ENCODE peak calls at places on chromosomes 6 and 20, in eight cellular contexts. One of them, this sample, is unnamed.
A peak's percentile ranks its signal among the peaks of the same experiment; 100 is the strongest.

GRCh38 chr6:79077680-79078056 is 386 bp downstream of the PHIP start:
- DNase-seq in GM13976: peak; percentile 67
- DNase-seq in AG04450: no peak
- DNase-seq in fibroblast of the aortic adventitia: no peak
- DNase-seq in stomach: peak; percentile 49
- DNase-seq in IMR-90: no peak
- DNase-seq in glutamatergic neuron: no peak
- DNase-seq in tibial artery: no peak
- DNase-seq in this sample: no peak

GRCh38 chr20:11676618-11677289 is 240.9 kb upstream of the BTBD3 start:
- DNase-seq in GM13976: no peak
- DNase-seq in AG04450: peak; percentile 15
- DNase-seq in fibroblast of the aortic adventitia: peak; percentile 64
- DNase-seq in stomach: no peak
- DNase-seq in IMR-90: peak; percentile 42
- DNase-seq in glutamatergic neuron: peak; percentile 86
- DNase-seq in tibial artery: no peak
- DNase-seq in this sample: peak; percentile 26

GRCh38 chr6:10030942-10031537 is 383.8 kb downstream of the TFAP2A start:
- DNase-seq in GM13976: peak; percentile 22
- DNase-seq in AG04450: no peak
- DNase-seq in fibroblast of the aortic adventitia: no peak
- DNase-seq in stomach: no peak
- DNase-seq in IMR-90: no peak
- DNase-seq in glutamatergic neuron: no peak
- DNase-seq in tibial artery: no peak
- DNase-seq in this sample: peak; percentile 12

GRCh38 chr20:37364927-37365272 is 19.0 kb downstream of the SRC start:
- DNase-seq in GM13976: no peak
- DNase-seq in AG04450: no peak
- DNase-seq in fibroblast of the aortic adventitia: no peak
- DNase-seq in stomach: no peak
- DNase-seq in IMR-90: no peak
- DNase-seq in glutamatergic neuron: no peak
- DNase-seq in tibial artery: no peak
- DNase-seq in this sample: no peak

GRCh38 chr6:12927746-12928145 is 211.2 kb downstream of the PHACTR1 start:
- DNase-seq in GM13976: no peak
- DNase-seq in AG04450: no peak
- DNase-seq in fibroblast of the aortic adventitia: no peak
- DNase-seq in stomach: no peak
- DNase-seq in IMR-90: no peak
- DNase-seq in glutamatergic neuron: no peak
- DNase-seq in tibial artery: no peak
- DNase-seq in this sample: no peak

GRCh38 chr6:151004415-151005024 is 139.0 kb downstream of the MTHFD1L start:
- DNase-seq in GM13976: peak; percentile 32
- DNase-seq in AG04450: peak; percentile 66
- DNase-seq in fibroblast of the aortic adventitia: peak; percentile 97
- DNase-seq in stomach: no peak
- DNase-seq in IMR-90: peak; percentile 95
- DNase-seq in glutamatergic neuron: no peak
- DNase-seq in tibial artery: peak; percentile 49
- DNase-seq in this sample: peak; percentile 76

GRCh38 chr6:28153546-28153945 is 11.9 kb downstream of the ZKSCAN8 start:
- DNase-seq in GM13976: no peak
- DNase-seq in AG04450: no peak
- DNase-seq in fibroblast of the aortic adventitia: no peak
- DNase-seq in stomach: no peak
- DNase-seq in IMR-90: no peak
- DNase-seq in glutamatergic neuron: no peak
- DNase-seq in tibial artery: no peak
- DNase-seq in this sample: no peak

GRCh38 chr6:85004283-85005010 is 240.0 kb upstream of the TBX18 start:
- DNase-seq in GM13976: no peak
- DNase-seq in AG04450: no peak
- DNase-seq in fibroblast of the aortic adventitia: peak; percentile 46
- DNase-seq in stomach: no peak
- DNase-seq in IMR-90: no peak
- DNase-seq in glutamatergic neuron: no peak
- DNase-seq in tibial artery: no peak
- DNase-seq in this sample: no peak

GRCh38 chr6:160102956-160103824 is 18.4 kb upstream of the SLC22A1 start:
- DNase-seq in GM13976: peak; percentile 67
- DNase-seq in AG04450: no peak
- DNase-seq in fibroblast of the aortic adventitia: peak; percentile 35
- DNase-seq in stomach: no peak
- DNase-seq in IMR-90: peak; percentile 11
- DNase-seq in glutamatergic neuron: peak; percentile 31
- DNase-seq in tibial artery: no peak
- DNase-seq in this sample: peak; percentile 36

GRCh38 chr20:35664544-35665206 is at the start of the genes CPNE1 and RBM12:
- DNase-seq in GM13976: peak; percentile 99
- DNase-seq in AG04450: peak; percentile 78
- DNase-seq in fibroblast of the aortic adventitia: peak; percentile 93
- DNase-seq in stomach: peak; percentile 92
- DNase-seq in IMR-90: peak; percentile 91
- DNase-seq in glutamatergic neuron: peak; percentile 94
- DNase-seq in tibial artery: peak; percentile 87
- DNase-seq in this sample: peak; percentile 87
- TF ChIP-seq CTCF in GM13976: no peak
- TF ChIP-seq CTCF in AG04450: no peak
- TF ChIP-seq CTCF in fibroblast of the aortic adventitia: no peak
- TF ChIP-seq CTCF in stomach: no peak
- TF ChIP-seq CTCF in IMR-90: no peak
- TF ChIP-seq CTCF in glutamatergic neuron: no peak
- TF ChIP-seq CTCF in tibial artery: no peak
- TF ChIP-seq CTCF in this sample: no peak

DNA sequence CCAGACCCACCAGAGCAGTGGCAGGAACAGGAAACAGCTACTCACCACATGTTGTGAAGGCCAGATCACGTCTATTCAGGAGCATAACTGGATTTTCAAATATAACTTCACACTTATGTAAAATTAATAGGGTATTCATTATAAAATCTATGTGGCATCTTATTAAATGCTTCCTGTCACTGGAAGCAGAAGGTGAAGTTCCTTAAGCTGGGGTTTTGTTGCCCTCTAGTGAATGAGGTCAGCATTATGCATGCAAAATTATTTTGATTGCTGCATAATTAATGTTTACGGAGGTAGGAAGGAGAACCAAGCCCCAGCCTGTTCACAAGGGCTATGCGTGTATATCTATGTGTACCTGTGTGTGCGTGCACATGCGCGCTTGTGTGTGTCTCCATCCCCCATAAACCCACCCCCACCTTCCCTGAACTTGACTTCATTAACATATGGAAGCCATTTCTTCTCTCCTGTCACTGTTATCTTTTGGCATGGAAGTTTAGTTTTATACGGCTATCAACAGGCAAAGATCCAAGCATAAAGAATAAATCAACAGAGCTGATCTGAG is 90.3 kb upstream of the CDH4 start:
- DNase-seq in GM13976: no peak
- DNase-seq in AG04450: no peak
- DNase-seq in fibroblast of the aortic adventitia: peak; percentile 6
- DNase-seq in stomach: no peak
- DNase-seq in IMR-90: no peak
- DNase-seq in glutamatergic neuron: no peak
- DNase-seq in tibial artery: no peak
- DNase-seq in this sample: peak; percentile 18
- TF ChIP-seq CTCF in GM13976: no peak
- TF ChIP-seq CTCF in AG04450: peak; percentile 38
- TF ChIP-seq CTCF in fibroblast of the aortic adventitia: no peak
- TF ChIP-seq CTCF in stomach: no peak
- TF ChIP-seq CTCF in IMR-90: peak; percentile 32
- TF ChIP-seq CTCF in glutamatergic neuron: no peak
- TF ChIP-seq CTCF in tibial artery: no peak
- TF ChIP-seq CTCF in this sample: peak; percentile 56

GRCh38 chr20:20134941-20135572 is 82.7 kb downstream of the CFAP61 start:
- DNase-seq in GM13976: no peak
- DNase-seq in AG04450: no peak
- DNase-seq in fibroblast of the aortic adventitia: peak; percentile 16
- DNase-seq in stomach: no peak
- DNase-seq in IMR-90: no peak
- DNase-seq in glutamatergic neuron: no peak
- DNase-seq in tibial artery: no peak
- DNase-seq in this sample: no peak

GRCh38 chr20:20136313-20136712 is 84.0 kb downstream of the CFAP61 start:
- DNase-seq in GM13976: no peak
- DNase-seq in AG04450: no peak
- DNase-seq in fibroblast of the aortic adventitia: no peak
- DNase-seq in stomach: no peak
- DNase-seq in IMR-90: no peak
- DNase-seq in glutamatergic neuron: no peak
- DNase-seq in tibial artery: no peak
- DNase-seq in this sample: no peak

GRCh38 chr20:20130399-20130798 is 78.1 kb downstream of the CFAP61 start:
- DNase-seq in GM13976: no peak
- DNase-seq in AG04450: no peak
- DNase-seq in fibroblast of the aortic adventitia: peak; percentile 4
- DNase-seq in stomach: no peak
- DNase-seq in IMR-90: no peak
- DNase-seq in glutamatergic neuron: no peak
- DNase-seq in tibial artery: no peak
- DNase-seq in this sample: no peak
- TF ChIP-seq CTCF in GM13976: no peak
- TF ChIP-seq CTCF in AG04450: no peak
- TF ChIP-seq CTCF in fibroblast of the aortic adventitia: no peak
- TF ChIP-seq CTCF in stomach: no peak
- TF ChIP-seq CTCF in IMR-90: peak; percentile 34
- TF ChIP-seq CTCF in glutamatergic neuron: no peak
- TF ChIP-seq CTCF in tibial artery: no peak
- TF ChIP-seq CTCF in this sample: peak; percentile 25

GRCh38 chr6:135083992-135084915 is 29.6 kb upstream of the HBS1L start:
- DNase-seq in GM13976: no peak
- DNase-seq in AG04450: no peak
- DNase-seq in fibroblast of the aortic adventitia: no peak
- DNase-seq in stomach: no peak
- DNase-seq in IMR-90: no peak
- DNase-seq in glutamatergic neuron: no peak
- DNase-seq in tibial artery: no peak
- DNase-seq in this sample: no peak
- TF ChIP-seq CTCF in GM13976: no peak
- TF ChIP-seq CTCF in AG04450: no peak
- TF ChIP-seq CTCF in fibroblast of the aortic adventitia: no peak
- TF ChIP-seq CTCF in stomach: no peak
- TF ChIP-seq CTCF in IMR-90: no peak
- TF ChIP-seq CTCF in glutamatergic neuron: no peak
- TF ChIP-seq CTCF in tibial artery: no peak
- TF ChIP-seq CTCF in this sample: no peak

DNA sequence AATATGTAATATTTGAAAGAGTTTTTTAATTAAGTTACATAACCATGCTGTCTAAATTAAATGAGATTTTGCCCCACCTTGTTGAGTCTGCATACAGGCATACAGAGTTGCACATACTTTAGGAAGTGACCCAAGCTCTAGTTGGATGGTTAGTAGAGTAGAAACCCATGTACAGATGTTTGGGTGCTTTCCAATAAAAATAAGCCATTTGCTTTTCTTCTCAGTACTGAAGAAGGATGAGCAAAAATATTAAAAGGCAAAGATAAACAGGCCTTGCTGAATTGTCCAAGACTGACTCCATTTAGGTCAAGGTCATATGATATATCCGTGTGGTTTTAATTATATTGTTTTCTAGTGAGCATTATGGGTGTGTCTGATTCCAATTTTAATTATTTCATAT is 589.3 kb downstream of the RFPL4B start:
- DNase-seq in GM13976: no peak
- DNase-seq in AG04450: no peak
- DNase-seq in fibroblast of the aortic adventitia: peak; percentile 77
- DNase-seq in stomach: no peak
- DNase-seq in IMR-90: peak; percentile 72
- DNase-seq in glutamatergic neuron: no peak
- DNase-seq in tibial artery: no peak
- DNase-seq in this sample: no peak
- TF ChIP-seq CTCF in GM13976: no peak
- TF ChIP-seq CTCF in AG04450: no peak
- TF ChIP-seq CTCF in fibroblast of the aortic adventitia: no peak
- TF ChIP-seq CTCF in stomach: no peak
- TF ChIP-seq CTCF in IMR-90: no peak
- TF ChIP-seq CTCF in glutamatergic neuron: no peak
- TF ChIP-seq CTCF in tibial artery: no peak
- TF ChIP-seq CTCF in this sample: no peak

GRCh38 chr20:51607170-51607569 is 64.7 kb upstream of the NFATC2 start:
- DNase-seq in GM13976: no peak
- DNase-seq in AG04450: no peak
- DNase-seq in fibroblast of the aortic adventitia: no peak
- DNase-seq in stomach: no peak
- DNase-seq in IMR-90: no peak
- DNase-seq in glutamatergic neuron: no peak
- DNase-seq in tibial artery: no peak
- DNase-seq in this sample: no peak
- TF ChIP-seq CTCF in GM13976: no peak
- TF ChIP-seq CTCF in AG04450: no peak
- TF ChIP-seq CTCF in fibroblast of the aortic adventitia: no peak
- TF ChIP-seq CTCF in stomach: no peak
- TF ChIP-seq CTCF in IMR-90: no peak
- TF ChIP-seq CTCF in glutamatergic neuron: no peak
- TF ChIP-seq CTCF in tibial artery: no peak
- TF ChIP-seq CTCF in this sample: no peak

DNA sequence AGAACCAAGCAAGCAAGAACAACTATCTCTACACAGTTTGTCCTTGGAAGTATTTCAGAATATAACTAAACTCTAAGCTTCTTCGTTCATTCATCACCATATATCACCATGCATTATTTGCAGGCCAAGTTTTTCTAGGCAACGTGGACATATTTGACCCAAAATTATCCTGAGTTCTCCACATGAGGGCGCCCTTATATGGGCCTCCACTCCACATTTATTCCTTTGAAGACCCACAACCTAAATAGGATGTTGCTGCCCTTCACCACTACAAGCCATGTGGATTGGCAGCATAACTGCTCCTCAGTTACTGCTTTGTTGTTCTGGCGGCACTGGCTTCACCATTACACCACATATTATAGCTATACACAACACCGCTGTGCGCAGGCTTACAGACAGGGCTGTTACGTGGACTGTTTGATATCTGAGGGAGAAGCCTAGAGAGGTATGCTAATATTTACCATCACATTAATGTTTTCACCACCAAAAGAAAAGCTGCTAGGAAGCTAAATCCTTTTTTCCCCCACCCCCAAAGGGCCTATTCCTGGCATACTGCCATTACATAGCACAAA is 411.8 kb downstream of the C6orf118 start:
- DNase-seq in GM13976: no peak
- DNase-seq in AG04450: no peak
- DNase-seq in fibroblast of the aortic adventitia: no peak
- DNase-seq in stomach: no peak
- DNase-seq in IMR-90: no peak
- DNase-seq in glutamatergic neuron: no peak
- DNase-seq in tibial artery: no peak
- DNase-seq in this sample: no peak
- TF ChIP-seq CTCF in GM13976: no peak
- TF ChIP-seq CTCF in AG04450: no peak
- TF ChIP-seq CTCF in fibroblast of the aortic adventitia: no peak
- TF ChIP-seq CTCF in stomach: no peak
- TF ChIP-seq CTCF in IMR-90: no peak
- TF ChIP-seq CTCF in glutamatergic neuron: peak; percentile 19
- TF ChIP-seq CTCF in tibial artery: no peak
- TF ChIP-seq CTCF in this sample: no peak

DNA sequence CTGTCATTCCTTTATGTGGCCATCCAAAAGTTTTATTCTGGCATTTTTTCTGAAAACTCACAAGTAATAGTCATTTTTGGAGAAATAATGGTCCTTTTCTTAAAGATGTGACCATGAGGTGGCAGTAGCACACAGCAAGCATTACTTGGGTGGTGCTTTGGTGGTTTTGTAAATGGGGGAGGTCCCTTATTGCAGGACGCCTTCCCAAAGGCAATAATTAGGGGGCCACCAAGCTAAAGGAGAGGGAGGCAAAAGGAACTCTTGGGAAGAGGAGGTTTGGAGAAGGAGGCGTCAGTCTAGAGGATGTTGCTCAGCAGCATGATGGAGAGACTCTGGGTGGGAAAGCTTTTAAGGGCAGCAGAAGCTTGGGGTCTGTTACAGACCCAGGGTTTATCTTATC is 422.6 kb upstream of the MMS22L start:
- DNase-seq in GM13976: no peak
- DNase-seq in AG04450: no peak
- DNase-seq in fibroblast of the aortic adventitia: peak; percentile 1
- DNase-seq in stomach: no peak
- DNase-seq in IMR-90: peak; percentile 2
- DNase-seq in glutamatergic neuron: peak; percentile 19
- DNase-seq in tibial artery: no peak
- DNase-seq in this sample: no peak
- TF ChIP-seq CTCF in GM13976: peak; percentile 17
- TF ChIP-seq CTCF in AG04450: peak; percentile 32
- TF ChIP-seq CTCF in fibroblast of the aortic adventitia: peak; percentile 4
- TF ChIP-seq CTCF in stomach: no peak
- TF ChIP-seq CTCF in IMR-90: peak; percentile 31
- TF ChIP-seq CTCF in glutamatergic neuron: peak; percentile 59
- TF ChIP-seq CTCF in tibial artery: no peak
- TF ChIP-seq CTCF in this sample: peak; percentile 27

This sample was measured in HFFc6.